ENCODE peak calls at places on chromosomes 12 and 14, in six cellular contexts. I is psoas muscle, G is upper lobe of right lung, D is adrenal gland, F is BE2C, J is pancreas. C is an unnamed sample.

GRCh38 chr14:23360496-23360895 is 4.5 kb downstream of the EFS start:
- DNase-seq in I (no peak), F (no peak), D (no peak), G (no peak), J (no peak), C (peak; percentile 75)

GRCh38 chr12:88339966-88340365 is 197.9 kb downstream of the TMTC3 start:
- DNase-seq in I (no peak), D (no peak), J (no peak), F (no peak), G (no peak), C (no peak)

GRCh38 chr14:67464377-67464776 is 24.1 kb downstream of the TMEM229B start:
- DNase-seq in J (no peak), D (no peak), F (no peak), I (no peak), G (no peak), C (no peak)

GRCh38 chr14:77889971-77890442 is 90.1 kb downstream of the ADCK1 start:
- DNase-seq in G (no peak), D (peak; percentile 42), I (no peak), J (no peak), F (no peak), C (no peak)

GRCh38 chr12:91819132-91819447 is 326.6 kb downstream of the BTG1 start:
- DNase-seq in J (peak; percentile 43), D (no peak), F (no peak), G (no peak), I (no peak), C (no peak)

GRCh38 chr14:30551460-30551859 is 7.5 kb upstream of the G2E3 start:
- DNase-seq in G (no peak), J (no peak), F (no peak), I (no peak), D (no peak), C (no peak)

GRCh38 chr12:25723921-25724491 is 170.9 kb upstream of the LMNTD1 start:
- DNase-seq in G (no peak), I (no peak), J (no peak), F (no peak), D (no peak), C (no peak)

GRCh38 chr14:59333235-59333634 is 131.9 kb downstream of the GPR135 start:
- DNase-seq in I (no peak), F (no peak), G (no peak), J (no peak), D (no peak), C (no peak)

GRCh38 chr12:2341871-2342270 is 289.1 kb downstream of the CACNA1C start:
- DNase-seq in D (no peak), J (no peak), F (no peak), G (no peak), I (no peak), C (no peak)

GRCh38 chr12:42372154-42372791 is 46.3 kb downstream of the PPHLN1 start:
- DNase-seq in F (peak; percentile 38), I (no peak), J (no peak), G (no peak), D (no peak), C (no peak)

GRCh38 chr12:112314981-112315380 is 67.2 kb downstream of the HECTD4 start:
- DNase-seq in J (peak; percentile 10), I (no peak), F (no peak), D (no peak), G (no peak), C (no peak)

GRCh38 chr14:61877050-61877390 is 114.8 kb downstream of the SNAPC1 start:
- DNase-seq in J (no peak), D (no peak), F (no peak), G (no peak), I (no peak), C (no peak)

GRCh38 chr14:75981426-75981825 is 369 bp downstream of the TGFB3 start:
- DNase-seq in J (no peak), I (no peak), D (no peak), G (no peak), F (no peak), C (no peak)

GRCh38 chr14:104583424-104584114 is 4.0 kb downstream of the C14orf180 start:
- DNase-seq in G (no peak), D (no peak), J (no peak), I (no peak), F (no peak), C (no peak)

GRCh38 chr12:58172433-58173073 is 231.2 kb downstream of the ATP23 start:
- DNase-seq in D (no peak), G (no peak), J (no peak), I (no peak), F (no peak), C (no peak)

GRCh38 chr12:9066755-9067433 is 48.8 kb downstream of the A2M start:
- DNase-seq in G (no peak), F (no peak), D (no peak), J (no peak), I (no peak), C (no peak)

GRCh38 chr12:130568546-130568945 is 147.6 kb downstream of the RIMBP2 start:
- DNase-seq in J (no peak), F (no peak), D (no peak), I (no peak), G (no peak), C (no peak)

GRCh38 chr14:21874167-21874566 is 200.5 kb upstream of the OR4E1 start:
- DNase-seq in J (no peak), I (no peak), F (no peak), G (no peak), D (no peak), C (no peak)

GRCh38 chr14:103136388-103137271 is 13.4 kb downstream of the TNFAIP2 start:
- DNase-seq in J (no peak), F (no peak), D (peak; percentile 70), G (no peak), I (peak; percentile 64), C (peak; percentile 41)

GRCh38 chr14:105337966-105338365 is 23.4 kb downstream of the PACS2 start:
- DNase-seq in J (no peak), D (peak; percentile 78), I (peak; percentile 55), F (peak; percentile 35), G (no peak), C (no peak)

GRCh38 chr14:85243306-85243705 is 286.6 kb upstream of the FLRT2 start:
- DNase-seq in F (no peak), D (no peak), J (no peak), I (no peak), G (no peak), C (no peak)

GRCh38 chr14:104307246-104307626 is 168.8 kb downstream of the KIF26A start:
- DNase-seq in I (no peak), D (no peak), J (no peak), G (no peak), F (no peak), C (no peak)

GRCh38 chr12:98499668-98500456 is 15.5 kb upstream of the TMPO start:
- DNase-seq in G (no peak), D (no peak), F (no peak), I (no peak), J (peak; percentile 47), C (no peak)

GRCh38 chr12:15778126-15778525 is 11.1 kb downstream of the EPS8 start:
- DNase-seq in D (no peak), G (no peak), J (no peak), F (no peak), I (no peak), C (no peak)

GRCh38 chr12:29991924-29992323 is 208.2 kb upstream of the TMTC1 start:
- DNase-seq in D (no peak), I (no peak), J (no peak), G (no peak), F (no peak), C (no peak)

GRCh38 chr14:56808314-56809201 is 1.7 kb downstream of the OTX2 start:
- DNase-seq in J (no peak), G (no peak), D (no peak), F (no peak), I (no peak), C (no peak)

GRCh38 chr12:42296503-42297109 is 29.3 kb downstream of the ZCRB1 start:
- DNase-seq in D (no peak), F (no peak), J (no peak), I (no peak), G (no peak), C (no peak)

GRCh38 chr12:125577334-125577733 is 512.1 kb downstream of the AACS start:
- DNase-seq in D (no peak), G (no peak), F (no peak), I (no peak), J (no peak), C (no peak)

GRCh38 chr12:113474635-113475436 is 3.2 kb upstream of the LHX5 start:
- DNase-seq in D (no peak), F (no peak), J (no peak), G (no peak), I (no peak), C (no peak)
- H3K4me3 ChIP-seq in D (no peak overlapping the region), F (no peak overlapping the region), J (no peak overlapping the region), G (no peak overlapping the region), I (no peak overlapping the region), C (no peak overlapping the region)

GRCh38 chr12:66235626-66236281 is 46.7 kb downstream of the IRAK3 start:
- DNase-seq in J (no peak), D (no peak), I (no peak), F (no peak), G (no peak), C (no peak)
- TF ChIP-seq CTCF in J (no peak), D (no peak), I (no peak), F (peak; percentile 19), G (peak; percentile 2), C (no peak)

DNA sequence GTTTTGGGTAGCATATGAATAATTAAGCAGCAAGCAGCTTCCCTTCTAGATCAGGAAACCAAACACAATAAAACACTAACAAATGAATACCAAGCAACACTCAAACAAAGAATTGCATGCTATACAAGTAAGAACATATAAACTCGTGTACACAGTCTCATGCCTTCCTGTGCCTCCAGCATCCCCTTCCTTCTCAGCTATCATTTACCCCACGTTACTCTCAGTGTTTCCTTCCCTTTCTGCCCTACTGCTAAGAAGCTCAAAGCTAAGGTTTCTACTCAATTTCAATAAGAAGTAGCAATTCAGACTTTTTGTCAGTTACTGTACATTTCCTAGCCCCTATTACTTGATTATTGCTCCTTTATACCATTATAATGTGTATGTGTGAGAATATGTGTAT is 81.0 kb downstream of the DUSP16 start:
- DNase-seq in G (no peak), J (no peak), F (no peak), I (no peak), D (no peak), C (no peak)
- H3K4me1 ChIP-seq in G (peaks cover 11% of the 10 kb centered on the region), J (peaks cover 6% of the 10 kb centered on the region), F (no peaks in the 10 kb centered on the region), I (no peaks in the 10 kb centered on the region), D (peaks cover 9% of the 10 kb centered on the region), C (no peaks in the 10 kb centered on the region)

DNA sequence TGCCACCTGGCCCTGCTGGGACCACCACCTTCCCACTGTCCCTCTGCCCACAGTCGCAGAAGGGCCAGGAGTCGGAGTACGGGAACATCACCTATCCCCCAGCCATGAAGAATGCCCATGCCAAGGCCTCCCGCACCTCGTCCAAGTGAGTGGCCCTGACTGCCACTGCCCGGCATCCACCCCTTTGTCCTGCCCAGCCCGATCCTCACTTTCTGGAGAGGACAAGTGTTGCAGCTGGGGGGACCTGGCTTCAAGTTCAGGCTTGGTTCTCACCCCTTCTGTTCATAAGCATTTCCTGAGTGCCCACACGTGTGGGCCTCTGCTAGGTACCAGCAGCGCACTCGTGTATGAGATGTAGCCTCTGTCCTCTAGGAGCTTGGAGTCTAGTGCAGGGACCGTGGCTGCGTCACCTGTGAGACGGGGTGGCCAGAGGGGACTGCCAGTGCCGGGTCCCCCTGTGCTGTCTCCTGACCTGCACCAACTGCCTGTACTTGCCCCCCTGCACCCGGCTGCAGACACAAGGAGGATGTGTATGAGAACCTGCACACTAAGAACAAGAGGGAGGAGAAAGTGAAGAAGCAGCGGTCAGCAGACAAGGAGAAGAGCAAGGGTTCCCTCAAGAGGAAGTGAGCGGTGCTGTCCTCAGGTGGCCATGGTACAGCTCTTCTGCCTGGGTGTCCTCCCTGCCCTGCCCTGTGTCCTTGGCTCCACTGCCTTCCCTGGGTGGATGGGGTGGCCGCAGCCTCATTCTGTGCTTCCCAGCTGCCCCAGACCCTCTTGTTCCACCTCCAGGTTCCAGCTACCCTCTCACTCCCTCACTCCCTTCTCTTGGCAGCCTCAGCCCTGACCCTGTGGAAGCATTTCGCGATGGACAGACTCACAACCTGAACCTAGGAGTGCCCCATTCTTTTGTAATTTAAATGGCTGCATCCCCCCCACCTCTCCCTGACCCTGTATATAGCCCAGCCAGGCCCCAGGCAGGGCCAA is 9.4 kb downstream of the PTPN6 start:
- DNase-seq in F (no peak), G (peak; percentile 65), J (no peak), I (peak; percentile 14), D (peak; percentile 54), C (no peak)
- H3K4me3 ChIP-seq in F (peak overlapping the region; percentile 55), G (peak overlapping the region; percentile 46), J (no peak overlapping the region), I (peak overlapping the region; percentile 13), D (no peak overlapping the region), C (no peak overlapping the region)